ENCODE peak calls at places on chromosomes 7 and 10, in ten cellular contexts. E is cardiac muscle cell; S is AG10803; H is brain microvascular endothelial cell; T is CD8-positive, alpha-beta T cell; A is BJ; Z is HepG2; N is Caco-2; G is fibroblast of mammary gland; F is left ventricle myocardium inferior. L is an unnamed sample.
A peak's percentile ranks its signal among the peaks of the same experiment; 100 is the strongest.

GRCh38 chr7:94375167-94375566 is 19.5 kb upstream of the COL1A2 start:
- DNase-seq in T (no peak), G (peak; percentile 96), F (peak; percentile 39), A (peak; percentile 86), N (no peak), Z (no peak), S (peak; percentile 99), E (peak; percentile 98), H (peak; percentile 94), L (peak; percentile 91)

GRCh38 chr10:131418686-131419085 is 107.2 kb upstream of the TCERG1L start:
- DNase-seq in F (no peak), S (no peak), T (no peak), Z (no peak), E (no peak), A (no peak), G (no peak), N (no peak), H (no peak), L (no peak)

GRCh38 chr7:131007439-131008330 is 273.7 kb upstream of the KLF14 start:
- DNase-seq in A (no peak), F (peak; percentile 40), G (peak; percentile 82), E (peak; percentile 81), T (no peak), S (peak; percentile 77), H (peak; percentile 72), N (peak; percentile 81), Z (peak; percentile 70), L (no peak)

GRCh38 chr7:117659453-117660086 is 179.7 kb downstream of the CFTR start:
- DNase-seq in E (peak; percentile 39), S (no peak), Z (no peak), F (no peak), T (no peak), H (peak; percentile 53), N (peak; percentile 67), A (peak; percentile 19), G (no peak), L (no peak)

GRCh38 chr7:131537581-131537980 is 18.8 kb downstream of the PODXL start:
- DNase-seq in E (no peak), F (no peak), H (no peak), T (no peak), Z (no peak), G (peak; percentile 47), A (no peak), S (peak; percentile 88), N (no peak), L (no peak)

GRCh38 chr7:24949884-24950283 is 30.1 kb downstream of the OSBPL3 start:
- DNase-seq in S (peak; percentile 72), A (no peak), E (no peak), N (no peak), H (no peak), G (no peak), Z (no peak), T (no peak), F (no peak), L (no peak)

GRCh38 chr10:28532223-28532508 is 752 bp upstream of the WAC start:
- DNase-seq in A (no peak), G (peak; percentile 40), S (peak; percentile 53), H (no peak), Z (peak; percentile 27), E (no peak), F (no peak), T (peak; percentile 30), N (no peak), L (no peak)

GRCh38 chr10:22105270-22105669 is 101.7 kb upstream of the DNAJC1 start:
- DNase-seq in A (no peak), E (no peak), F (no peak), H (no peak), G (no peak), S (no peak), N (no peak), Z (no peak), T (no peak), L (no peak)

GRCh38 chr10:114291076-114291475 is 52.0 kb downstream of the VWA2 start:
- DNase-seq in G (no peak), T (no peak), A (no peak), Z (no peak), E (no peak), F (no peak), S (no peak), N (no peak), H (no peak), L (no peak)

GRCh38 chr10:44114441-44114840 is 270.5 kb downstream of the CXCL12 start:
- DNase-seq in A (no peak), T (no peak), G (no peak), E (no peak), S (no peak), H (no peak), N (no peak), Z (no peak), F (no peak), L (no peak)

GRCh38 chr10:6958254-6958653 is 378.2 kb upstream of the PRKCQ start:
- DNase-seq in E (no peak), Z (no peak), N (no peak), T (no peak), S (no peak), H (no peak), F (no peak), G (no peak), A (no peak), L (no peak)

GRCh38 chr10:29731760-29732159 is 97.0 kb upstream of the SVIL start:
- DNase-seq in G (no peak), S (no peak), A (no peak), Z (no peak), E (no peak), H (no peak), T (no peak), N (no peak), F (no peak), L (no peak)
- H3K4me3 ChIP-seq in G (no peak overlapping the region), S (no peak overlapping the region), A (no peak overlapping the region), Z (no peak overlapping the region), E (no peak overlapping the region), H (no peak overlapping the region), T (no peak overlapping the region), N (no peak overlapping the region), F (no peak overlapping the region), L (no peak overlapping the region)

GRCh38 chr7:138008588-138009349 is 6.9 kb upstream of the CREB3L2 start:
- DNase-seq in F (no peak), H (no peak), E (peak; percentile 80), G (peak; percentile 76), S (peak; percentile 65), N (peak; percentile 67), A (no peak), Z (peak; percentile 62), T (no peak), L (no peak)
- TF ChIP-seq CTCF in F (peak; percentile 96), H (peak; percentile 85), E (peak; percentile 77), G (peak; percentile 93), S (peak; percentile 97), N (peak; percentile 86), A (peak; percentile 81), Z (peak; percentile 80), T (peak; percentile 96), L (peak; percentile 66)

GRCh38 chr10:101139421-101139911 is 8.4 kb downstream of the TLX1 start:
- DNase-seq in Z (peak; percentile 16), G (peak; percentile 16), N (peak; percentile 47), H (no peak), F (no peak), T (no peak), E (peak; percentile 37), A (no peak), S (no peak), L (no peak)
- H3K4me3 ChIP-seq in Z (no peak overlapping the region), G (no peak overlapping the region), N (peak overlapping the region; percentile 40), H (no peak overlapping the region), F (peak overlapping the region; percentile 51), T (no peak overlapping the region), E (no peak overlapping the region), A (no peak overlapping the region), S (no peak overlapping the region), L (no peak overlapping the region)

DNA sequence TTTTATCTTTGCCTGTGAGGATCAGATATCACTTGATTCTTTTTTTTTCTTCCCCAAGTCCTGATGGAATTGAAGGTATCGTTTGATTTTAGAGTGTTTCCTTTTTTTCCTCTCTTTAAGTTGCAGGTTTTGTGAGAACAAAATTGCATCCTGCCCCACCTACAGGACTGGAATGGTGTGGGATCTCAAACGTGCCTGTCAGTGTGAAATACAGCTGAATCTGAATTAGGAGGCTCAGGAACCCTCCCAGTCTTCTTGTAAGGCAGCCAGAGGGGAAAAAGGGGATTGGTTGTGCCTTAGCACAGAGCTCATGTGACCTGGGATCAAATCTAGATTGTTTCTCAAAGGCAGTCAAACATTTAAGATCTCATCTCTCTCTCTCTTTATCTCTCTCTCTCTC is 32.7 kb upstream of the KLHL7 start:
- DNase-seq in Z (no peak), E (no peak), F (no peak), H (no peak), T (no peak), S (no peak), N (no peak), A (no peak), G (no peak), L (no peak)
- TF ChIP-seq CTCF in Z (no peak), E (peak; percentile 15), F (no peak), H (peak; percentile 17), T (no peak), S (peak; percentile 12), N (no peak), A (peak; percentile 3), G (no peak), L (no peak)

DNA sequence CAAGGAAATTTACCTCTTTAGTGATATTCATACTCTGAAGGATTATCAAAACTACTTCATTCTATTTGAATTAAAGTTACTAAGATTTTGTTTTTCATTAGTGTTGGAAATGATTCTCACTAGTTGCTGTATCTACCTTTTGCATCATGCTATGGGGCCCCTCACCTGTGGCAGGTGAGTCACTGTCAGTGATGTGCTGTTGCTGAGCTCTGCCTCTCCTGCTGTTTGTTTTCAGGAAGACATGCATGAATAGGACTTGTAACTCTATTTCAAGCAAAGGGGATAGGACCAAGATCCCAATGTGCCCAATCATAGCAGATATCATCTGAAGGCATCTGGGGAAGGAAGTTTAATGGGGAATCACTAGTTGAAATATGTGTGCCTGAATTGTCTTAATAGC is 57.4 kb upstream of the AGR3 start:
- DNase-seq in T (no peak), N (no peak), E (no peak), S (no peak), G (no peak), Z (no peak), A (no peak), H (no peak), F (no peak), L (no peak)
- H3K4me3 ChIP-seq in T (no peak overlapping the region), N (no peak overlapping the region), E (no peak overlapping the region), S (no peak overlapping the region), G (no peak overlapping the region), Z (no peak overlapping the region), A (no peak overlapping the region), H (no peak overlapping the region), F (no peak overlapping the region), L (no peak overlapping the region)

DNA sequence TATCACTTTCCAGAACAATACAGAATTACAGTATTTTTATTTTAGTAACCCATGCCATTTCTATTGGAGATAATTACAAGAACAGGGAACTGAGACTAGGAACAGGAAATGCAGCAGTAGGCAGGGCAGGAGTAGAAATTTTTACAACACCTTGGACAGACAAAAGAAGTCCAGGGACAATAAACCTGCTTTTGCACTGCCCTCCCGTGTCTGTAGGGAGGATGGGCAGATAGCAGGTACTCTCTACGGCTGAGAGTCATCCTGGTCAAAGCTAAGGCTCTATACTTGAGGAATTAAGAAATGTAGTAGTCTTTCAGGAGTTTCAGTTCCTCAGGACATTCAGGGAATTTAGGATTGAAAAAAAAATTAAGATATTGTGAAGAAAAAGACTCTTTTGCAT is 63.4 kb downstream of the VAX1 start:
- DNase-seq in N (peak; percentile 63), A (no peak), T (no peak), G (no peak), E (no peak), F (no peak), S (no peak), H (no peak), Z (peak; percentile 3), L (no peak)
- TF ChIP-seq CTCF in N (peak; percentile 64), A (no peak), T (no peak), G (peak; percentile 4), E (no peak), F (no peak), S (no peak), H (no peak), Z (peak; percentile 33), L (no peak)

L was measured in AG04449.